ENCODE peak calls at places on chromosomes 5 and 9, in eight cellular contexts. U is GM20000, M is AG09319, L is GM10248, R is kidney epithelial cell, W is endodermal cell, J is hepatocyte, A is cardiac muscle cell. N is an unnamed sample.

GRCh38 chr5:52562473-52562872 is 225.2 kb upstream of the ITGA1 start:
- DNase-seq in U (no peak), M (no peak), L (no peak), R (no peak), W (no peak), J (no peak), A (no peak), N (no peak)

GRCh38 chr5:151612689-151613427 is 21.7 kb upstream of the FAT2 start:
- DNase-seq in U (peak), M (no peak), L (peak), R (peak), W (no peak), J (peak), A (no peak), N (no peak)

GRCh38 chr5:69271376-69271775 is 36.7 kb downstream of the CDK7 start:
- DNase-seq in U (no peak), M (peak), L (no peak), R (no peak), W (no peak), J (no peak), A (peak), N (no peak)

GRCh38 chr9:123712399-123712798 is 217.5 kb downstream of the DENND1A start:
- DNase-seq in U (no peak), M (no peak), L (no peak), R (no peak), W (no peak), J (no peak), A (peak), N (no peak)

GRCh38 chr5:1840741-1841521 is 39.7 kb downstream of the NDUFS6 start:
- DNase-seq in U (no peak), M (no peak), L (no peak), R (no peak), W (peak), J (no peak), A (peak), N (no peak)

GRCh38 chr9:9032950-9033349 is 1233.4 kb upstream of the DMAC1 start:
- DNase-seq in U (no peak), M (no peak), L (no peak), R (no peak), W (no peak), J (no peak), A (no peak), N (no peak)

GRCh38 chr9:93262537-93263310 is 78.8 kb downstream of the WNK2 start:
- DNase-seq in U (peak), M (no peak), L (peak), R (no peak), W (peak), J (peak), A (no peak), N (no peak)

GRCh38 chr9:23850242-23851023 is 24.4 kb upstream of the ELAVL2 start:
- DNase-seq in U (no peak), M (no peak), L (no peak), R (no peak), W (peak), J (peak), A (no peak), N (no peak)

GRCh38 chr5:115494570-115495289 is 49.8 kb downstream of the FEM1C start:
- DNase-seq in U (no peak), M (no peak), L (no peak), R (no peak), W (no peak), J (no peak), A (peak), N (no peak)

GRCh38 chr5:143448518-143448917 is 45.0 kb upstream of the NR3C1 start:
- DNase-seq in U (no peak), M (no peak), L (no peak), R (no peak), W (no peak), J (no peak), A (no peak), N (no peak)

GRCh38 chr5:132802044-132802684 is 10.9 kb upstream of the SOWAHA start:
- DNase-seq in U (no peak), M (no peak), L (no peak), R (no peak), W (peak), J (no peak), A (no peak), N (no peak)

GRCh38 chr5:98771389-98772109 is 1.9 kb upstream of the RGMB start:
- DNase-seq in U (peak), M (peak), L (peak), R (no peak), W (peak), J (peak), A (peak), N (no peak)

GRCh38 chr5:173201636-173202265 is 33.3 kb downstream of the NKX2-5 start:
- DNase-seq in U (no peak), M (peak), L (no peak), R (peak), W (no peak), J (no peak), A (peak), N (no peak)

GRCh38 chr9:37957664-37957953 is 53.7 kb upstream of the SLC25A51 start:
- DNase-seq in U (no peak), M (no peak), L (no peak), R (no peak), W (no peak), J (no peak), A (no peak), N (no peak)

DNA sequence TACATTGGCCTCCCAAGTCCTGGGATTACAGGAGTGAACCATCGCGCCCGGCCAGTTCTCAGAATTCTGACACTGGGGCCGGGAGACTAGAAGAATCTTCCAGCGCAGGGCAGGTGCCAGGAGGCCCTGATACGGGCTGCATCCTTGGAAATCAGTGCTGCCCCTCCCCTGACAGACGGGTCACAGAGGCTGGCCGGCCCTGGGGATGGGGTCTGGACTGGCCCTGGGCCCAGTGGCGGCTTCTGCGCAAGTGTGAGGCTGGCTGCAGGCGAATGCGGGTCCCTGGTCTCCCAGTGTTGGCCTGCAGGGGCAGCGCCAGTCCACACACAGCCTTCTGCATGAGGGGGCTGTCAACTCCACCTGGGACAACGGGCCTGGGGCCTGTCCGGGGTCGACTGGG is 831 bp upstream of the TBC1D9B start:
- DNase-seq in U (no peak), M (no peak), L (no peak), R (no peak), W (peak), J (no peak), A (no peak), N (no peak)
- TF ChIP-seq CTCF in U (no peak), M (no peak), L (peak), R (peak), W (peak), J (peak), A (no peak), N (no peak)

GRCh38 chr9:84937086-84937670 is 267.6 kb downstream of the NTRK2 start:
- DNase-seq in U (no peak), M (no peak), L (no peak), R (no peak), W (peak), J (no peak), A (no peak), N (no peak)

GRCh38 chr9:84935528-84936117 is 266.1 kb downstream of the NTRK2 start:
- DNase-seq in U (no peak), M (no peak), L (no peak), R (no peak), W (no peak), J (no peak), A (no peak), N (no peak)

GRCh38 chr9:84928419-84928818 is 258.9 kb downstream of the NTRK2 start:
- DNase-seq in U (no peak), M (no peak), L (no peak), R (no peak), W (no peak), J (no peak), A (no peak), N (no peak)

GRCh38 chr9:84929068-84929467 is 259.5 kb downstream of the NTRK2 start:
- DNase-seq in U (no peak), M (no peak), L (no peak), R (no peak), W (no peak), J (no peak), A (no peak), N (no peak)

DNA sequence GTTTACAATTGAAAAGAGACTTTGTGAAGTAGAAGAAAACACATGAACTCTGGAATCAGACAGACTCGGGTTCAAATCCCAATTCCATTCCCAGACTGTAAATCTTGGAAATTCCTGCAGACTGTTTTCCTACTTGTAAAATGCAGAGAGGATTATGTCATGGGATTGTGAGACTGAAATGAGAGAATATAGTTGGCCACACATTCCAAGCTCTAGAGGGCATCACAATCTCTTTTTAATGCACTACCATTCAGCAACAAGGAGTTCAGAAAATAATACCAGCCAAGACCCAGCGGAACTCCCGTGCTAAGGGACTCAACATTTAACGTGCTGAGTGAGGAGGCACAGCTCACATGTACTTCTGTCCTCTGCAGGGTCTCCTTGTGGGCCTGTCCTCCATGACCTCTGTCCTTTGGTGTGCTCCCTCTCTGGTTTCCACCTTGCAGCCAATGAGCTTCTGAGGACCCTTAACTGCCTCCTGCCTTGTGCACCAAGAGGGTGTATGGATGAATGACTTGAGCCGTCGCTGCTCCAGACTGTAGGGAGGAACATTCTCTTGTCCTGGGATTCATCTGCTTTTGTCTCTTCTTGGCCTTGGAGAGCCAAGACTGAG is 263.5 kb downstream of the NTRK2 start:
- DNase-seq in U (no peak), M (no peak), L (no peak), R (no peak), W (peak), J (no peak), A (peak), N (no peak)
- TF ChIP-seq CTCF in U (no peak), M (no peak), L (no peak), R (peak), W (peak), J (peak), A (peak), N (no peak)

DNA sequence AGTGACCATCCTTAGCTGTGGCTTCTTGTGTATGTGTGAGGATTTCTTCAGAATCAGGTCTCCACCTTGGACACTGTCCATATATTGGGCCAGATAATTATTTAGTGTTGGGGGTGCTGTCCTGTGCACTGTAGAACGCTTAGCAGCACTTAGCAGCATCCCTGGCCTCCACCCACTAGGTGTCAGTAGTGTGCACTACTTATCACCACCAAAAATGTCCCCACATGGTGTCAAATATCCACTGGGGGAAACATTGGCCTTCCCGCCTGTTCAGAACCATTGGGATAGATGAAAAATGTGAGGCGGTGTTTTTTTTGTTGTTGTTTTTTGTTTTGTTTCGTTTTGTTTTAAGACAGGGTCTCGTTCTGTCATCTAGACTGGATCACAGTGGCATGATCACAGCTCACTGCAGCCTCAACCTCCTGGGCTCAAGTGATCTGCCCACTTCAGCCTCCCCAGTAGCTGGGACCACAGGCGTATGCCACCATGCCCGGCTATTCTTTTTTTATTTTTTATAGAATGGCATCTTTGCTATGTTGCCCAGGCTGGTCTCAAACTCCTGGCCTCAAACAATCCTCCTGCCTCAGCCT is 67.7 kb downstream of the TENT4A start:
- DNase-seq in U (no peak), M (no peak), L (no peak), R (no peak), W (peak), J (no peak), A (no peak), N (no peak)
- TF ChIP-seq CTCF in U (peak), M (peak), L (peak), R (peak), W (peak), J (peak), A (peak), N (peak)

DNA sequence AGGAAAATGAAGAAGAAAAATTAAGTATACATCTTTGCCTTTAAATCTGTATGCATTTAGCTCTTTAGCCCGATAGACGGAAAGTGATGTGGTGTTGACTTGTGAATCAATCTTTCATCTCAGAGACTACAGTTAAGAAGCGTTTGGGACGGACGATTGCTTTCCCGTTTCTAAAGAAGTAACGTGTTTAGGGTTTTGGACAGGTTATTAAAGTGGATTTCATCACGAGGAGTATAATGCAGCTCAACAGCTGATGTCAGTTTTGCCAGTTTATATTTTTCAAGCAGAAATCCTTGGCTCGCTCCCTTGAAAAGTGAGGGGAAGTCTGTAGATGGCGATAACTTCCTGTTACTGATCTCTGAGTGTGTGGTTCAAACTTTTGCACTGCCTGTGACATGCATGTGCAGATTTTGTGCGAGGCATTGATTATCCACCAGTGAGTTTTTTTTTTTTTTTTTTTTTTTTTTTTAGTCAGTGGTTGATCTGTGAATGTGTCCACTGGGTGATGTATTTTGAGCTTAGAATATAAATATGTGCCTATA is 1.1 kb downstream of the ADCY2 start:
- DNase-seq in U (no peak), M (no peak), L (no peak), R (no peak), W (peak), J (peak), A (no peak), N (no peak)
- TF ChIP-seq CTCF in U (no peak), M (no peak), L (no peak), R (no peak), W (no peak), J (peak), A (no peak), N (no peak)

DNA sequence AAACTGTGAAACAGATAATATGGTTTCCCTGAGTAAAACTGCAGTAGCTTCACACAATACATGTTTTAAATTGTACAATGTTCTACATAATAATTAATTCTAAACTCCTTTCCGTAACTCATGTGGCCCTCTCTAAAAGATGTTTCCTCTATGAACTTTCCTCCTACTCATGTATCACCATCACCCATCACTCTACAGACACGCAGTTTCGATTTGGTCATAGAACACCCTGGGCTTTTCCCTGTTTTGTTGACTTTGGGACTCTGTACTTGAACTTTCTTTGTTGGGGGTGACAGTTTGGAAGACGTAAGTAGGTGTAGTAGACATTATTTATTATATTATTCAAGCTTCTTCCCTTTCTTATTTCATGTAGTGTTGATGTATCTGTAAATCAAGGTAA is 44.1 kb upstream of the GABRA6 start:
- DNase-seq in U (no peak), M (no peak), L (no peak), R (no peak), W (no peak), J (no peak), A (no peak), N (no peak)
- TF ChIP-seq CTCF in U (no peak), M (no peak), L (no peak), R (no peak), W (no peak), J (no peak), A (no peak), N (no peak)

GRCh38 chr5:35660451-35660850 is 42.8 kb downstream of the SPEF2 start:
- DNase-seq in U (no peak), M (no peak), L (no peak), R (no peak), W (no peak), J (no peak), A (no peak), N (no peak)
- TF ChIP-seq CTCF in U (no peak), M (no peak), L (no peak), R (no peak), W (no peak), J (no peak), A (no peak), N (no peak)

N was measured in thoracic aorta.